ENCODE peak calls at places on chromosomes 4 and X, in four cellular contexts. A, C, X and I are unnamed samples.

GRCh38 chrX:476724-477075 is 90.0 kb upstream of the PPP2R3B start:
- DNase-seq in X (no peak), A (no peak), C (no peak), I (no peak)

GRCh38 chr4:30399476-30399875 is 320.7 kb upstream of the PCDH7 start:
- DNase-seq in C (no peak), A (no peak), X (no peak), I (no peak)

GRCh38 chrX:4682637-4683036 is 969.2 kb upstream of the PRKX start:
- DNase-seq in X (no peak), A (no peak), C (no peak), I (no peak)

GRCh38 chr4:154189346-154189745 is 302.3 kb downstream of the DCHS2 start:
- DNase-seq in A (no peak), X (no peak), C (no peak), I (no peak)

GRCh38 chr4:119851649-119852048 is 215.0 kb downstream of the MAD2L1 start:
- DNase-seq in A (no peak), X (no peak), C (no peak), I (no peak)

GRCh38 chr4:15031197-15031596 is 28.9 kb downstream of the CPEB2 start:
- DNase-seq in A (no peak), C (no peak), X (no peak), I (no peak)

GRCh38 chr4:40264995-40265909 is 68.4 kb downstream of the RHOH start:
- DNase-seq in X (no peak), A (no peak), C (no peak), I (no peak)

GRCh38 chr4:98493305-98493704 is 165.1 kb downstream of the TSPAN5 start:
- DNase-seq in C (no peak), A (no peak), X (no peak), I (no peak)

GRCh38 chr4:26590639-26591038 is 6.8 kb downstream of the TBC1D19 start:
- DNase-seq in C (no peak), X (no peak), A (peak), I (no peak)

GRCh38 chrX:132118361-132118760 is 9.5 kb downstream of the FRMD7 start:
- DNase-seq in A (no peak), C (no peak), X (no peak), I (no peak)

GRCh38 chrX:47807548-47807947 is 29.2 kb upstream of the ZNF81 start:
- DNase-seq in A (no peak), X (no peak), C (no peak), I (no peak)

GRCh38 chrX:81195712-81196111 is 6.0 kb downstream of the HMGN5 start:
- DNase-seq in A (peak), C (no peak), X (no peak), I (no peak)

GRCh38 chrX:133090410-133090809 is 6.5 kb downstream of the USP26 start:
- DNase-seq in X (no peak), C (no peak), A (no peak), I (no peak)

GRCh38 chr4:181517521-181517920 is 725.7 kb upstream of the TENM3 start:
- DNase-seq in A (peak), C (no peak), X (no peak), I (no peak)

GRCh38 chr4:27088491-27088890 is 227.8 kb downstream of the STIM2 start:
- DNase-seq in C (no peak), X (no peak), A (no peak), I (no peak)

GRCh38 chrX:115372026-115372610 is 82.6 kb downstream of the LUZP4 start:
- DNase-seq in C (no peak), A (peak), X (no peak), I (peak)

GRCh38 chr4:114272226-114272625 is 292.8 kb upstream of the ARSJ start:
- DNase-seq in X (no peak), A (peak), C (no peak), I (no peak)

GRCh38 chrX:25015486-25016360 is at the start of gene ARX:
- DNase-seq in A (peak), C (peak), X (no peak), I (no peak)

GRCh38 chr4:170589597-170590191 is 499.9 kb upstream of the AADAT start:
- DNase-seq in X (no peak), C (no peak), A (no peak), I (peak)

GRCh38 chrX:39815621-39816020 is 282.1 kb downstream of the BCOR start:
- DNase-seq in X (no peak), A (peak), C (no peak), I (no peak)

GRCh38 chr4:37981844-37982720 is 21.9 kb downstream of the PTTG2 start:
- DNase-seq in X (no peak), A (peak), C (no peak), I (peak)

GRCh38 chrX:9293051-9293496 is 171.8 kb upstream of the TBL1X start:
- DNase-seq in C (no peak), A (no peak), X (no peak), I (no peak)

GRCh38 chrX:93404121-93404520 is 269.3 kb downstream of the NAP1L3 start:
- DNase-seq in X (no peak), C (no peak), A (no peak), I (no peak)

GRCh38 chr4:38004062-38004461 is 43.9 kb downstream of the PTTG2 start:
- DNase-seq in C (no peak), X (no peak), A (peak), I (no peak)

GRCh38 chr4:16914208-16914607 is 15.8 kb upstream of the LDB2 start:
- DNase-seq in X (no peak), A (peak), C (no peak), I (no peak)
- TF ChIP-seq CTCF in X (no peak), A (peak), C (no peak), I (no peak)

GRCh38 chrX:154409222-154409871 is at the start of gene DNASE1L1:
- DNase-seq in C (no peak), X (peak), A (peak), I (no peak)
- H3K4me3 ChIP-seq in C (no peak), X (peak), A (no peak), I (no peak)

DNA sequence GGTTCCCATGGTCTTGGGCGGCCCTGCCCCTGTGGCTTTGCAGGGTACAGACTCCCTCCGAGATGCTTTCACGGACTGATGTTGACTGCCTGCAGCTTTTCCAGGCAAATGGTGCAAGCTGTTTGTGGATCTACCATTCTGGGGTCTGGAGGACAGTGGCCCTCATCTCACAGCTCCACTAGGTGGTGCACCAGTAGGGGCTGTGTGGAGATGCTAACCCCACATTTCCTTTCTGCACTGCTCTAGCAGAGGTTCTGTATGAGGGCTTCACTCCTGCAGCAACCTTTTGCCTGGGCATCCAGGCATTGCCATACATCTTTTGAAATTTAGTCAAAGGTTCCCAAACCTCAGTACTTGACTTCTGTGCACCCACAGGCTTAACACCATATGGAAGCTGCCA is 176.1 kb downstream of the DCAF12L1 start:
- DNase-seq in C (no peak), A (no peak), X (no peak), I (no peak)
- TF ChIP-seq CTCF in C (no peak), A (no peak), X (no peak), I (no peak)

GRCh38 chr4:42490015-42490414 is 92.7 kb downstream of the SHISA3 start:
- DNase-seq in C (no peak), X (no peak), A (no peak), I (no peak)
- H3K4me3 ChIP-seq in C (no peak), X (no peak), A (no peak), I (no peak)

GRCh38 chr4:36244257-36245084 is at the start of gene ARAP2:
- DNase-seq in C (peak), X (no peak), A (peak), I (no peak)
- TF ChIP-seq CTCF in C (no peak), X (no peak), A (no peak), I (peak)

GRCh38 chr4:110357521-110357920 is 118.4 kb upstream of the ENPEP start:
- DNase-seq in C (no peak), X (no peak), A (peak), I (no peak)

GRCh38 chr4:110352670-110353442 is 123.1 kb upstream of the ENPEP start:
- DNase-seq in X (no peak), C (no peak), A (no peak), I (no peak)

GRCh38 chr4:110348711-110349383 is 127.1 kb upstream of the ENPEP start:
- DNase-seq in C (no peak), A (no peak), X (no peak), I (no peak)

GRCh38 chr4:110359076-110359475 is 116.9 kb upstream of the ENPEP start:
- DNase-seq in C (no peak), X (no peak), A (no peak), I (no peak)

GRCh38 chr4:110354460-110354859 is 121.5 kb upstream of the ENPEP start:
- DNase-seq in X (no peak), C (no peak), A (no peak), I (no peak)
- H3K4me3 ChIP-seq in X (peak), C (no peak), A (no peak), I (no peak)

DNA sequence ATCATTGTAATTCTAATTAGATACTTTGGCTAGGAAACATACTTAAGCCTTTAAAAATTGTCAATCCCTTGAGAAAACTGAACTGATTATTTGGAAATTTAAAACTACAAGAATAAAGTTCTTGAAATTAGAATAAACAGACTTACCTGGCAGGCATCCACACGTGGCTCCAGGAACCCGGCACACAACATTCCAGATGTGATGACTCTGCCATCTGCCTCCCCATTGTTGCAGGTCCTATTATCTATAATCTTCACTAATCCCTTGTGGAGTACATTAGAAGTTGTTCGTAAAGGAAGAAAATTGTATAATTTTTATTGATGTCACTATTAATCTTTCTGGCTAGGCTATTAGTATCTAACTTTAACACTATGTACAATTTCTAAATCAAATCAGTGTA is 16.2 kb upstream of the GNRHR start:
- DNase-seq in A (no peak), X (no peak), C (no peak), I (peak)
- TF ChIP-seq CTCF in A (no peak), X (no peak), C (no peak), I (no peak)